ENCODE peak calls at places on chromosomes 2 and 18, in eight cellular contexts. M is A549; W is IMR-90; L is psoas muscle; Z is aorta; U is NT2/D1; G is endothelial cell of umbilical vein; C is CD4-positive, alpha-beta T cell. P is an unnamed sample. For H3K9me3, the result is how much of the 10 kb centered on the place peaks cover.

GRCh38 chr2:189673661-189674373 is 653 bp upstream of the ANKAR start:
- DNase-seq in Z (no peak), M (no peak), C (no peak), W (no peak), G (no peak), U (no peak), L (no peak), P (no peak)

GRCh38 chr2:113028112-113028511 is 22.9 kb downstream of the IL36A start:
- DNase-seq in M (no peak), U (no peak), L (no peak), W (no peak), G (no peak), Z (no peak), C (no peak), P (no peak)

GRCh38 chr2:203470371-203470770 is 64.7 kb downstream of the RAPH1 start:
- DNase-seq in G (no peak), M (no peak), L (no peak), U (no peak), W (no peak), C (no peak), Z (no peak), P (peak)

GRCh38 chr2:86231680-86232372 is 32.6 kb downstream of the MRPL35 start:
- DNase-seq in L (no peak), U (no peak), W (no peak), Z (peak), M (no peak), C (no peak), G (no peak), P (no peak)

GRCh38 chr2:20589975-20590703 is 60.8 kb downstream of the HS1BP3 start:
- DNase-seq in U (no peak), C (no peak), L (no peak), M (no peak), G (no peak), W (peak), Z (peak), P (no peak)

GRCh38 chr2:24209389-24210105 is 34.7 kb downstream of the FAM228A start:
- DNase-seq in U (no peak), W (no peak), Z (no peak), M (no peak), L (no peak), C (no peak), G (no peak), P (no peak)

GRCh38 chr18:22109535-22109934 is 59.9 kb upstream of the GATA6 start:
- DNase-seq in C (no peak), Z (no peak), G (no peak), W (no peak), U (no peak), L (no peak), M (no peak), P (no peak)

GRCh38 chr2:63673865-63674533 is 85.2 kb downstream of the MDH1 start:
- DNase-seq in W (no peak), M (no peak), L (no peak), Z (no peak), U (no peak), G (no peak), C (no peak), P (no peak)

GRCh38 chr18:77114564-77115391 is 17.8 kb downstream of the MBP start:
- DNase-seq in M (peak), L (peak), U (no peak), W (peak), Z (peak), C (no peak), G (peak), P (peak)

GRCh38 chr2:48045613-48046012 is 139.3 kb upstream of the FBXO11 start:
- DNase-seq in C (no peak), L (no peak), G (no peak), W (no peak), U (no peak), Z (no peak), M (no peak), P (no peak)

GRCh38 chr2:176105078-176105726 is 1.9 kb upstream of the HOXD11 start:
- DNase-seq in U (no peak), C (no peak), Z (no peak), L (no peak), W (no peak), G (no peak), M (no peak), P (no peak)

GRCh38 chr2:176104338-176105077 is 2.6 kb upstream of the HOXD11 start:
- DNase-seq in Z (no peak), C (no peak), G (no peak), L (no peak), M (peak), U (no peak), W (no peak), P (no peak)

GRCh38 chr2:176102309-176102866 is 2.8 kb downstream of the HOXD12 start:
- DNase-seq in L (no peak), U (no peak), G (no peak), Z (no peak), W (no peak), M (no peak), C (no peak), P (no peak)

GRCh38 chr2:176101862-176102261 is 2.3 kb downstream of the HOXD12 start:
- DNase-seq in W (no peak), U (no peak), Z (no peak), G (no peak), C (no peak), M (no peak), L (no peak), P (no peak)

DNA sequence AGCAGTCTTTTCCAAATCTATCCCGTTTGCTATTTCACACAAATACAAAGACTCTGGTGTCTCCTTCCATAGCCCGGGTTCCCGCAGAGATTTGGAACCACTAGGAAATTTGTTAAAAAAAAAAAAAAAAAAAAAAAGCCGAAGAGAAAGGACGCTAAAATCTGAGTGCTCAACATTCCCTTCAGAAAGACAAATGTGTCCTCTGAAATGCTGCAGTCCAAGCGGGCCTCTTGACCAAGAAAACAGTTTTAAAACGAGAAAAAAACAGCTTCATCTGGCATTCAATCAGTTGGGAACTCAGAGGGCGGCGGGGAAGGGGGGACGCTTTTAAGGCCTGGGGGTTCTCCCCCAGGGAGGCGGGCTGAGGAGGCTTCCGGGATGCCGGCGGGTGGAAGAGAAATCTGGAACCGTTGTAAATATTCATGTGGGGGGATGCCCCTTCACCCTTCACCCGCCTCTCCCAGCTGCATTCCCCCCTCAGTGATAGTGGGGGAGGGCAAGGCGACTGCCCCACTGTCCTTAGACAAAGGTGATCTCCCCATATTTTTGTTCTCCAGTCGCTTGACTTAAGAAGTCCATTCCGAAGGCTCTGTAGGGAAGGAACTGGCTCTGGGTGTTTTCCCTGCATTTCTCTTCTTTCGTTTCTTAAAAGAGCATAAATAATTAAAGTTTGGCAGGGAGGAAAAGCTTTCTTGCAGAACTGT is 3.3 kb upstream of the HOXD11 start:
- DNase-seq in C (no peak), Z (no peak), G (no peak), U (no peak), M (no peak), W (no peak), L (no peak), P (no peak)
- H3K9me3 ChIP-seq in C (under half), Z (under half), G (under half), U (under half), M (under half), W (under half), L (under half), P (under half)

GRCh38 chr2:116224610-116225009 is 1589.9 kb upstream of the DDX18 start:
- DNase-seq in C (no peak), L (no peak), G (no peak), W (no peak), U (no peak), M (no peak), Z (no peak), P (no peak)
- H3K9me3 ChIP-seq in C (under half), L (under half), G (under half), W (under half), U (under half), M (under half), Z (under half), P (under half)

DNA sequence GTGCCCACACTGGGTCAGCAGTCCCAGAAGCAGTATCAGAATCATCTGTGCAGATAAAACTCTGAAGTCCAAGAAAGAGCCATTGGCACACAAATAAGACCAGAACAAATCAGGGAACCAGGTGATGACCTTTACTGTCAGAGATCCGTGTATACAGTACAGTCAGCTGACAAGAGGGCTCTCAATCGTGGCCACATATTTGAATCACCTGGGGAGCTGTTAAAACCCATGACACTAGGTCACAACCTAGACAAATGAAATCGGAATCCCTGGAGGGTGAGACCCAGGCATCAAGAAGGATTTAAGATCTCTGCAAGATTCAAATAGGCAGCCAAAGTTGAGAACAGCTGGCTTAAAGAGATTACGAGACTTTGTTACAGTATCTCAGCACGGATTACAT is 807.1 kb downstream of the RNF144A start:
- DNase-seq in C (no peak), L (no peak), W (no peak), U (no peak), G (no peak), Z (no peak), M (no peak), P (no peak)
- H3K9me3 ChIP-seq in C (under half), L (under half), W (under half), U (under half), G (under half), Z (under half), M (under half), P (under half)

GRCh38 chr18:56021814-56022205 is 433.8 kb upstream of the TCF4 start:
- DNase-seq in C (no peak), G (no peak), M (no peak), Z (no peak), W (no peak), U (no peak), L (no peak), P (no peak)

GRCh38 chr18:56019908-56020307 is 431.9 kb upstream of the TCF4 start:
- DNase-seq in U (no peak), M (no peak), Z (no peak), G (peak), L (no peak), W (no peak), C (no peak), P (no peak)

GRCh38 chr18:56021136-56021813 is 433.3 kb upstream of the TCF4 start:
- DNase-seq in W (peak), Z (no peak), G (peak), C (no peak), M (no peak), U (no peak), L (no peak), P (no peak)

GRCh38 chr18:56019156-56019555 is 431.2 kb upstream of the TCF4 start:
- DNase-seq in Z (no peak), U (no peak), L (no peak), W (no peak), C (no peak), G (no peak), M (no peak), P (no peak)
- H3K9me3 ChIP-seq in Z (under half), U (under half), L (under half), W (under half), C (under half), G (under half), M (under half), P (under half)

GRCh38 chr18:14905979-14906378 is 158.0 kb downstream of the ANKRD30B start:
- DNase-seq in U (no peak), Z (no peak), L (no peak), W (no peak), G (no peak), C (no peak), M (no peak), P (no peak)
- H3K9me3 ChIP-seq in U (under half), Z (under half), L (under half), W (under half), G (under half), C (under half), M (under half), P (under half)

GRCh38 chr18:6336239-6336638 is 78.5 kb downstream of the L3MBTL4 start:
- DNase-seq in G (no peak), C (no peak), W (no peak), M (no peak), U (no peak), L (no peak), Z (no peak), P (no peak)

GRCh38 chr18:6342990-6343389 is 71.7 kb downstream of the L3MBTL4 start:
- DNase-seq in M (no peak), L (no peak), C (no peak), W (no peak), Z (no peak), U (no peak), G (no peak), P (no peak)

GRCh38 chr18:6341303-6341702 is 73.4 kb downstream of the L3MBTL4 start:
- DNase-seq in C (no peak), W (no peak), U (no peak), L (no peak), G (no peak), Z (no peak), M (no peak), P (no peak)

GRCh38 chr18:6341709-6342108 is 73.0 kb downstream of the L3MBTL4 start:
- DNase-seq in L (no peak), M (no peak), C (no peak), U (no peak), W (no peak), Z (no peak), G (no peak), P (no peak)
- H3K9me3 ChIP-seq in L (under half), M (under half), C (under half), U (under half), W (under half), Z (under half), G (under half), P (under half)

DNA sequence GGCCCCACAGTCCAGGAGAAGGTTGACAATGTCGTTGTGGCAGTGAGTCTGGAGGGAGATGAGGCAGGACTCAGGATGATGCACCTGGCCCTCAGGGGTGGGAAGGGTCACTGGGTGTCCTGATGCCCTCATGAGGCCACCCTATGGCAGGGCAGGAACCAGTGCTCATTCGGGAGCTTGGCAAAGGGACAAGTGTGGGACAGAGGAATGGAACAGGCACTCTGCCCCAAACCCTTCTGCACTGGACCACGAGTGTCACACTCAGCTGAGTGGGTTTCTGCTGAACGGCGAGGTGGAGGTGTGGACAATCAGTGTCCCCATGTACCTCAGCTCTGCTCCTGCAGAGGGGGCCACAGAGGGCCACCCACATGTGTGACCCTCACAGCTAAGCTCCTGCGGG is 32.0 kb downstream of the ANKMY1 start:
- DNase-seq in G (no peak), M (no peak), C (no peak), U (no peak), L (no peak), Z (peak), W (no peak), P (no peak)
- H3K9me3 ChIP-seq in G (under half), M (under half), C (under half), U (half or more), L (under half), Z (under half), W (under half), P (under half)

GRCh38 chr18:32315881-32316280 is 126.0 kb downstream of the MEP1B start:
- DNase-seq in U (no peak), W (peak), C (no peak), Z (no peak), L (no peak), M (no peak), G (no peak), P (no peak)

GRCh38 chr18:32317651-32318050 is 127.8 kb downstream of the MEP1B start:
- DNase-seq in C (no peak), W (peak), Z (no peak), M (no peak), U (no peak), L (no peak), G (no peak), P (no peak)

GRCh38 chr18:32319084-32319483 is 129.2 kb downstream of the MEP1B start:
- DNase-seq in W (no peak), C (no peak), L (no peak), Z (no peak), U (no peak), M (no peak), G (no peak), P (no peak)

GRCh38 chr18:32321826-32322225 is 132.0 kb downstream of the MEP1B start:
- DNase-seq in Z (no peak), G (no peak), M (no peak), C (no peak), L (no peak), W (no peak), U (no peak), P (no peak)

DNA sequence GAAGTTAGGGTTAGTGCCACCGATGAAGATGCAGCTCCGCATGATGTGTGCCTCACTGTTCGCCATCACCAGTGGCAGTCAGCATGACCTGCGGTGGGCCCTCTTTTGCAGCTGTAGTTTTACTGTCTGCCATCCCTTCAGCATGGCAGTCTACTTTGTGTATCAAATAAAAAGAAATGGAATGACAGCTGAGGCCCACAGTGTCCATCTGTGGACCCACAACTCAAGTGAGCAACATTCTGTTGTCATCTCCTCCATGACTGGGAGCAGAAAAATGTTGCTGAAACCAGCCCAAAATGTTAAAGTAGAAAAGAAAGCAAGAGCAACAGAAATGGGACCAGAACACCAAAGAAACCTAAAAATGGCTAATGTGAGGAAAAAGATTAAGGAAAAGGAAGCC is 128.7 kb downstream of the MEP1B start:
- DNase-seq in G (no peak), U (no peak), Z (no peak), W (no peak), L (no peak), M (no peak), C (no peak), P (no peak)
- H3K9me3 ChIP-seq in G (under half), U (under half), Z (under half), W (under half), L (under half), M (under half), C (under half), P (under half)

DNA sequence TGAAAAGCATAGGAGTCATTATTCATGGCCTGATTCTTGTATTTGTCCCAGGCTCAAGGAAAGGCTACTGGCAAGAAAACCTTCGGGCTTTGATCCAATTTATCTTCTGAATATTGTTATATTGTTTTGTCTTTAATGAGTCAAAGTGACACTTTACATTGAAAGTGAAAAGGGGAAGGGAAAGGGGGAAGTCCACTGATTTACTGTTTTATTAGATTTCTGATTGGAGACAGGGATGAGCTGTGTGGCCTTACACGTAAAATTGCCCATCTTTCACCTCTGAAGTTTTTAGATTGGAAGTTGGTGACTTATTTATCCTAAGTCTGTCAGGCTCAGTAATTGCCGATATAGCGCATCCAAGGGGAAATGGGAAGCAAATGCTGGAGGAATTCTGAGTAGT is 843.8 kb upstream of the LRRTM1 start:
- DNase-seq in Z (no peak), U (no peak), W (no peak), M (no peak), G (no peak), C (no peak), L (no peak), P (no peak)
- H3K9me3 ChIP-seq in Z (under half), U (under half), W (under half), M (under half), G (under half), C (under half), L (under half), P (under half)

GRCh38 chr2:49480520-49480919 is 326.2 kb upstream of the FSHR start:
- DNase-seq in Z (no peak), W (no peak), C (no peak), U (no peak), L (no peak), M (no peak), G (no peak), P (no peak)
- H3K9me3 ChIP-seq in Z (under half), W (under half), C (under half), U (under half), L (under half), M (under half), G (under half), P (under half)

P was measured in small intestine.